ENCODE peak calls at places on chromosomes 16 and 17, in four cellular contexts. Y, X, U and I are unnamed samples.

GRCh38 chr17:63113167-63113566 is 147.1 kb downstream of the TANC2 start:
- DNase-seq in Y (peak), X (no peak), U (no peak), I (no peak)

GRCh38 chr16:84340305-84341040 is 27.9 kb upstream of the ATP2C2 start:
- DNase-seq in Y (peak), U (no peak), X (no peak), I (no peak)

GRCh38 chr16:82701302-82702022 is 74.7 kb downstream of the CDH13 start:
- DNase-seq in U (no peak), Y (peak), X (no peak), I (no peak)

GRCh38 chr17:787641-788221 is 5.6 kb downstream of the MRM3 start:
- DNase-seq in U (peak), X (no peak), Y (no peak), I (no peak)

GRCh38 chr16:9258423-9259051 is 167.1 kb downstream of the HAPSTR1 start:
- DNase-seq in Y (peak), U (peak), X (no peak), I (no peak)

GRCh38 chr16:50505115-50505514 is 43.1 kb upstream of the NKD1 start:
- DNase-seq in Y (no peak), X (no peak), U (no peak), I (no peak)

GRCh38 chr17:57874434-57875108 is 24.7 kb upstream of the MRPS23 start:
- DNase-seq in U (no peak), Y (peak), X (no peak), I (peak)

GRCh38 chr17:62911106-62911505 is 54.9 kb upstream of the TANC2 start:
- DNase-seq in X (no peak), U (no peak), Y (no peak), I (no peak)

GRCh38 chr16:82295306-82296201 is 125.5 kb upstream of the MPHOSPH6 start:
- DNase-seq in U (no peak), Y (no peak), X (no peak), I (no peak)

GRCh38 chr17:77269696-77270681 is 129.2 kb downstream of the SEC14L1 start:
- DNase-seq in U (no peak), Y (no peak), X (no peak), I (no peak)

GRCh38 chr17:57989011-57989345 is 924 bp upstream of the VEZF1 start:
- DNase-seq in Y (no peak), U (peak), X (no peak), I (no peak)

GRCh38 chr16:70576431-70577255 is 53.0 kb downstream of the SF3B3 start:
- DNase-seq in U (no peak), X (no peak), Y (peak), I (no peak)

GRCh38 chr17:53316073-53316472 is 506.7 kb upstream of the KIF2B start:
- DNase-seq in Y (no peak), U (no peak), X (no peak), I (no peak)

GRCh38 chr16:81717662-81718189 is 61.4 kb upstream of the PLCG2 start:
- DNase-seq in U (no peak), X (no peak), Y (peak), I (no peak)

GRCh38 chr17:31015639-31016038 is 44.8 kb downstream of the RNF135 start:
- DNase-seq in U (no peak), X (no peak), Y (no peak), I (no peak)

GRCh38 chr16:67968440-67969285 is at the start of gene SLC12A4:
- DNase-seq in U (peak), X (peak), Y (peak), I (peak)
- H3K4me3 ChIP-seq in U (peak), X (peak), Y (peak), I (peak)

DNA sequence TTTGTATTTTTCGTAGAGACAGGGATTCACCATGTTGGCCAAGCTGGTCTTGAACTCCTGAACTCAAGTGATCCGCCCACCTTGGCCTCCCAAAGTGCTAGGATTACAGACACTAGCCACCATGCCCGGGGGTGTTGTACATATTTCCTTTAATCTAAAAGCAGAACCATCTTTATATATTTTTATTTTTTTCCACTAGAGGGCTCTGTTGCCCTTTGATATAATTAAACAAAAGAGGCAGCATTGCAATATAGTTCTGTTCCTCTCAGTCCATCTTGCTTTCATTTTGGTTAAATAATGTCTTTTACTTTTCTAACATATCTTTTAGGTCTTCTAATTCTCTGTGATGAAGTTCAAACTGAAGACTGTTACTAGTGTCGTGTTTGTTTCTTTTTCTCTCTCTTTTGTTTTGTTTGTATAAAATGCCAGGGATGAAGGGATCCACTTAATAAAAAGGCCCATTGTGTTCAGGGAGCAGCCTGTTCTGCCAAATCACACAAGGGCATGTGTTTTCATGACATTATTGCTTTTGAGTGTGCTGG is 23.4 kb downstream of the WWOX start:
- DNase-seq in X (no peak), Y (peak), U (peak), I (no peak)
- TF ChIP-seq CTCF in X (peak), Y (peak), U (no peak), I (peak)

GRCh38 chr17:40550608-40551007 is 14.7 kb downstream of the CCR7 start:
- DNase-seq in U (peak), Y (peak), X (no peak), I (peak)

GRCh38 chr17:40551091-40551873 is 14.0 kb downstream of the CCR7 start:
- DNase-seq in U (peak), Y (peak), X (no peak), I (peak)

GRCh38 chr17:40552806-40553693 is 12.2 kb downstream of the CCR7 start:
- DNase-seq in Y (no peak), X (no peak), U (no peak), I (peak)

GRCh38 chr17:40553694-40554534 is 11.4 kb downstream of the CCR7 start:
- DNase-seq in Y (peak), U (no peak), X (no peak), I (peak)

DNA sequence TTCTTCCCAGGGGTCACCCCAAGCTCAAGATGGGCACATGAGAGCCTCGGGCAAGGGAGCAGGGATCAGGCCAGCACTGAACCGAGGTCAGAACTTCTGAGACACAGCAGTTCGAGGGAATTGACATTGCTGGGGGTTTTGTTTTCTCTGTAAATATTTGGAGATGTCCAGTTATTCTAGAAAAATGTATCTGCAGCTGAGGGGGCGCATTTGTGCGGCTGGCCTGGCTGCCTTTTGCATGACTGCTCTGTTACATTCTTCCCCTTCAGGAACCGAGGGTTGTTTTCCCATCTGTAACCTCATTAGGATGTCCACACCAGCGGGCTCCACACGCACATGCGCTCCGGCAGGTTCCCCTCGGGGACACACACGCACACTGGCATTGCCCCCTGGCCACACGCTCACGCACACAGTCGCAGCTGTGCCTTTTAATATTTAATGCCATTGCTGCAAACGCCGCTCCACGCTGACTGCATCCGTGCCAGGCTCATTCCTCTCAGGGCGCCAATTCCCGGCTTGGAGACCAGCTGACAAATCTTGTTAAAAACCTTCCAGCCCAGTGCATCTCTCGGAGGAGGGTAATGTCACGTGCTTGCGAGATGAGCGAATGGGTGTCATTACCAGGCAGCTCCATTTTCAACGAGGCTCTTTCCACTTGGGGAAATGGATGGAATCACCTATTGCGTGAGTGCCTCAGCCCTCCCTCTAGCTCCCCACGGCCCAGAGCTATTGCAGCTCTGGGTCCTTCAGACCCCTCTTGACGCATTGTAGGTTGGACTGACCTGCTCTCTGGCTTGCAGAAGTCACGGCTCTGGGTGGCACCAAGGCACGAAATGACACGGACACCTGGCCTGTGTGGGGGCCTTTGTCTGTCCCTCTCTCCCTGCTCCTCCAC is 13.2 kb downstream of the CCR7 start:
- DNase-seq in X (no peak), Y (peak), U (no peak), I (peak)
- H3K27ac ChIP-seq in X (no peak), Y (no peak), U (peak), I (peak)

DNA sequence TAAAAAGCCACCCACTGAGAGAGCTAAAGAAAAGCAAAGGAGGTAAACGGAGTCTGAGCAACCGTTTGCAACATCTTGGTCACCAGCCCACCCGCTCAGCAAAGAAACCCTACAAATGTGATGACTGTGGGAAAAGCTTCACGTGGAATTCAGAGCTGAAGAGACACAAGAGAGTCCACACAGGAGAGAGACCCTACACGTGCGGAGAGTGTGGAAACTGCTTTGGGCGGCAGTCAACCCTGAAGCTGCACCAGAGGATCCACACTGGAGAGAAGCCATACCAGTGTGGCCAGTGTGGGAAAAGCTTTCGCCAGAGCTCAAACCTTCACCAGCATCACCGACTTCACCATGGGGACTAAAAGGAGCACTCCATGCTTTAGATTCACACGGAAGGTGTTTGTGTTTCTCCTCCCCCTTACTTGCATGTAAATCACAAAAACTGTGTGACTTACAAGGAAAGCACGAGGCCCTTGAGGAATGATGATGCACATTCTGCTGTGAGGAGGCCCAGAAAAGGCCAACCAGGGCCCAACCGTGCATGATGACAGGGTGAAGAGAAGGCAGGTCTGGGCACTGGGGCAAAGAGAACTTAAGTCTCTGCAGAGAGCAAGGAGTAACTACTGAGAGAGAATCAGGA is 7.7 kb downstream of the ZNF174 start:
- DNase-seq in Y (no peak), U (no peak), X (no peak), I (no peak)
- H3K4me3 ChIP-seq in Y (no peak), U (no peak), X (no peak), I (peak)

DNA sequence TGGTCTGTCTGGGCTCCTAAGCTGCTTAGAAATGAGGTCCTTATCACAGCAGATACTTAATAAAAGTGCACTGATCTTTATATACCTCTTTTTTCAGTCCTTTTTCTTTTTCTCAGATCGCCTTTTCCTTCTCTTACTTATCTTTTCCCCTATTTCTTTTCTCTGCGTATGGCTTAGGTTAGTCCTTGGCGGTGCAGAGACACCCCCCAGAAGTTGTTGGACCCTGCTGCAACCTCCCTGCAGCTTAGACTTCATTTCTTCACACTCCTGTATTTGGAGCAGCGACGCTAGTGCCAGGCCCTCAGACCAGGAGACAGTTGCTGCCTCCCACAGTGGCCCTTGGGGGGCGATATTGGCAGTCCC is 67.6 kb downstream of the CENPV start:
- DNase-seq in X (no peak), U (no peak), Y (no peak), I (no peak)
- TF ChIP-seq CTCF in X (peak), U (no peak), Y (peak), I (no peak)

GRCh38 chr16:66548068-66548467 is 1.9 kb downstream of the TK2 start:
- DNase-seq in X (no peak), U (no peak), Y (no peak), I (no peak)
- H3K27ac ChIP-seq in X (no peak), U (no peak), Y (no peak), I (peak)

GRCh38 chr17:75568412-75569255 is 19.0 kb upstream of the MYO15B start:
- DNase-seq in X (no peak), U (no peak), Y (no peak), I (no peak)
- H3K4me3 ChIP-seq in X (no peak), U (no peak), Y (no peak), I (no peak)

GRCh38 chr17:56121661-56122060 is 31.6 kb upstream of the ANKFN1 start:
- DNase-seq in U (no peak), X (no peak), Y (no peak), I (no peak)
- TF ChIP-seq CTCF in U (no peak), X (no peak), Y (no peak), I (no peak)

DNA sequence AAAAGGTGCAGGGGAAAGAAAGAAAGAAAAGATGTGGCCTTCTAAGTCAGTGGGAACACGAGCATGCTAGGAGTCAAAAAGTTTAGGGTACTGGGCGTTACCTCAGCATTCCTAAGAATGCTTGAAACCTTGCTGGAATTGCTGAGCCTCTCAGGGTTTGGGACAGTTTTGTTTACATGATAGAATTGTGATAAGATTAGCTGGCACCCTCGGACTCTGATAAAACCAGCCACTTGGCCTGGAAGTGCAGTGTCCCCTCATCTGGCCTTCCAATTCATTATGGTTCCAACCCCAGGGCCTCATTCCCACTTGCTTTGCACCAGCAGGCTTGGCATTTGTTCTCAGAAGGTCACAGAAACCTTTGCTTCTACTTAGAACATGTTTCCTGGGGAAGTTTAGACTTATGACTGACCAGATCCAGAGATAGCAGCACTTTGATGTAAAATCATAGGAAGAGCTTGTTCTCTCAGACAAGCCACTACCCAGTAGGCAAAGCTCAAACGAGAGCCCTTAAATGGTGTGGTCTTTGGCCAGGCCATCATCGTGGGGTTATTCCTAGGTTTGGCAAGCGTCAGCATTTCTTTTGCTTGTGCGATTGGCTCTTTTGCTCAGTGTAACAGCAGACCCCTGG is 8.0 kb downstream of the SGF29 start:
- DNase-seq in X (no peak), U (no peak), Y (no peak), I (no peak)
- H3K27ac ChIP-seq in X (no peak), U (no peak), Y (peak), I (no peak)